ENCODE peak calls at places on chromosome 17, in five cellular contexts. E is hepatocyte, X is RWPE1, L is PC-3, H is RWPE2. W is an unnamed sample.

GRCh38 chr17:48944519-48945260 is at the start of gene SNF8:
- DNase-seq in X (peak), E (peak), H (peak), L (peak), W (peak)

GRCh38 chr17:39152134-39152884 is 872 bp upstream of the PLXDC1 start:
- DNase-seq in H (no peak), E (peak), L (no peak), X (no peak), W (no peak)

GRCh38 chr17:50184611-50185398 is 16.6 kb downstream of the COL1A1 start:
- DNase-seq in E (no peak), L (no peak), X (peak), H (no peak), W (peak)

GRCh38 chr17:17750881-17751280 is 69.6 kb downstream of the RAI1 start:
- DNase-seq in X (no peak), E (no peak), L (no peak), H (no peak), W (no peak)

GRCh38 chr17:82214012-82214628 is 1.5 kb upstream of the CCDC57 start:
- DNase-seq in X (no peak), E (no peak), H (no peak), L (no peak), W (no peak)

GRCh38 chr17:45759761-45760160 is 24.4 kb upstream of the CRHR1 start:
- DNase-seq in L (peak), X (no peak), E (no peak), H (no peak), W (no peak)

GRCh38 chr17:82424001-82424862 is 5.8 kb upstream of the OGFOD3 start:
- DNase-seq in L (peak), H (no peak), E (no peak), X (no peak), W (peak)

GRCh38 chr17:8994319-8994718 is 27.0 kb upstream of the NTN1 start:
- DNase-seq in L (peak), X (no peak), H (no peak), E (peak), W (peak)

GRCh38 chr17:36608794-36609497 is 7.6 kb downstream of the MRM1 start:
- DNase-seq in H (no peak), L (peak), E (peak), X (peak), W (peak)

GRCh38 chr17:16918443-16918842 is 53.5 kb downstream of the TNFRSF13B start:
- DNase-seq in H (no peak), L (peak), E (no peak), X (no peak), W (no peak)

GRCh38 chr17:4751925-4752324 is 12.2 kb upstream of the CXCL16 start:
- DNase-seq in X (no peak), H (no peak), L (no peak), E (no peak), W (no peak)

GRCh38 chr17:9202572-9202971 is 181.3 kb downstream of the NTN1 start:
- DNase-seq in L (no peak), X (no peak), E (no peak), H (no peak), W (no peak)

GRCh38 chr17:49334744-49335512 is 27.1 kb downstream of the ZNF652 start:
- DNase-seq in H (no peak), L (no peak), X (no peak), E (no peak), W (peak)

GRCh38 chr17:14972844-14973243 is 292.3 kb downstream of the PMP22 start:
- DNase-seq in E (no peak), L (no peak), H (no peak), X (no peak), W (no peak)
- H3K27ac ChIP-seq in E (no peak), L (no peak), H (no peak), X (no peak), W (no peak)

GRCh38 chr17:14069251-14069981 is at the start of gene COX10:
- DNase-seq in H (peak), L (peak), E (peak), X (peak), W (peak)
- H3K27ac ChIP-seq in H (peak), L (peak), E (peak), X (peak), W (peak)

GRCh38 chr17:21169496-21169895 is 42.7 kb downstream of the DHRS7B start:
- DNase-seq in X (no peak), E (no peak), L (no peak), H (no peak), W (no peak)

GRCh38 chr17:21168555-21168865 is 41.7 kb downstream of the DHRS7B start:
- DNase-seq in X (no peak), E (no peak), H (no peak), L (no peak), W (no peak)

GRCh38 chr17:21171309-21171922 is 42.5 kb downstream of the TMEM11 start:
- DNase-seq in L (no peak), E (no peak), X (no peak), H (no peak), W (no peak)

GRCh38 chr17:21171970-21172510 is 41.9 kb downstream of the TMEM11 start:
- DNase-seq in H (no peak), L (no peak), E (no peak), X (no peak), W (no peak)

DNA sequence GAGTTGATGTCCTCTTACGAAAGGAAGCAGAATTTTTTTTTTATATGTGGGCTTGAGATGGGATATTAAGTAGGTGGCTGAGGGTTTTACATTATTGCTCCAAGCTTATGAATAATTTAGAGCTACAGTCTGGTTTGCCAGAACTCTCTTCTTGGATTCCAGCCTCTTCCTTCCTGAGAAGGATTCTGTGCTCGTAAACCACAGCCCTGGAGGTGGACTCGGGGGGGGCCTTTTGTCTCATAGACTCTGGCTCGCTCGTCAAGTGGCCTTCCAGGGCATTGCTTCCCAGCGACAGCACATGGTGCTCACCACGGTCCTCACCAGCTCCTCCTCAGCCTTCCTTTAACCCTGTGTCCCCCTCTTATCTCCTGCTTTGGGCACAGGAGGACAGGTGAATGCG is 43.1 kb downstream of the TMEM11 start:
- DNase-seq in E (no peak), X (no peak), H (no peak), L (no peak), W (peak)
- H3K27ac ChIP-seq in E (no peak), X (no peak), H (no peak), L (no peak), W (no peak)

GRCh38 chr17:66008680-66009079 is 183.3 kb downstream of the CEP112 start:
- DNase-seq in X (no peak), E (no peak), L (no peak), H (no peak), W (no peak)

GRCh38 chr17:66002063-66002585 is 189.8 kb downstream of the CEP112 start:
- DNase-seq in L (no peak), E (no peak), X (no peak), H (no peak), W (no peak)

GRCh38 chr17:66002807-66003206 is 189.1 kb downstream of the CEP112 start:
- DNase-seq in H (no peak), E (no peak), L (no peak), X (no peak), W (no peak)

GRCh38 chr17:66006654-66007053 is 185.3 kb downstream of the CEP112 start:
- DNase-seq in H (no peak), L (no peak), E (no peak), X (no peak), W (no peak)
- H3K27ac ChIP-seq in H (no peak), L (no peak), E (no peak), X (no peak), W (no peak)

GRCh38 chr17:6495450-6496115 is 51.3 kb downstream of the PIMREG start:
- DNase-seq in X (no peak), H (peak), L (no peak), E (no peak), W (no peak)

GRCh38 chr17:6497496-6498221 is 53.4 kb downstream of the PIMREG start:
- DNase-seq in X (no peak), H (no peak), E (no peak), L (no peak), W (no peak)

GRCh38 chr17:6494239-6494941 is 50.1 kb downstream of the PIMREG start:
- DNase-seq in H (peak), E (no peak), L (no peak), X (no peak), W (no peak)

GRCh38 chr17:6496636-6497441 is 52.6 kb downstream of the PIMREG start:
- DNase-seq in X (no peak), E (no peak), H (no peak), L (no peak), W (no peak)

GRCh38 chr17:6496116-6496481 is 51.8 kb downstream of the PIMREG start:
- DNase-seq in X (no peak), H (no peak), E (no peak), L (no peak), W (no peak)
- H3K27ac ChIP-seq in X (peak), H (no peak), E (no peak), L (no peak), W (no peak)

W was measured in fibroblast of lung.